ENCODE peak calls at places on chromosomes 1 and 21, in four cellular contexts. G is H1, Z is Peyer's patch, H is neuronal stem cell. T is an unnamed sample.

GRCh38 chr1:201223852-201224670 is 33.4 kb downstream of the IGFN1 start:
- DNase-seq in G (peak; percentile 28), Z (peak; percentile 11), H (no peak), T (no peak)

GRCh38 chr1:212628813-212629415 is 20.4 kb downstream of the ATF3 start:
- DNase-seq in G (no peak), Z (no peak), H (no peak), T (no peak)

GRCh38 chr1:33211972-33212371 is 30.1 kb upstream of the TRIM62 start:
- DNase-seq in G (no peak), Z (no peak), H (no peak), T (no peak)

GRCh38 chr1:38403667-38404066 is 357.1 kb upstream of the POU3F1 start:
- DNase-seq in G (peak; percentile 62), Z (no peak), H (no peak), T (no peak)

GRCh38 chr1:116434849-116435248 is 61.8 kb downstream of the ATP1A1 start:
- DNase-seq in G (no peak), Z (no peak), H (no peak), T (no peak)

GRCh38 chr1:22074803-22075202 is 22.3 kb downstream of the CDC42 start:
- DNase-seq in G (no peak), Z (no peak), H (no peak), T (no peak)

GRCh38 chr21:45285266-45285931 is 2.3 kb downstream of the POFUT2 start:
- DNase-seq in G (no peak), Z (no peak), H (no peak), T (no peak)

GRCh38 chr1:163565171-163565570 is 243.4 kb downstream of the NUF2 start:
- DNase-seq in G (no peak), Z (no peak), H (no peak), T (no peak)

GRCh38 chr1:205630241-205630640 is 1.6 kb downstream of the ELK4 start:
- DNase-seq in G (no peak), Z (no peak), H (no peak), T (no peak)

GRCh38 chr21:14762734-14763694 is 216.9 kb upstream of the SAMSN1 start:
- DNase-seq in G (no peak), Z (no peak), H (no peak), T (no peak)

GRCh38 chr1:210259496-210259895 is 26.9 kb downstream of the SERTAD4 start:
- DNase-seq in G (no peak), Z (no peak), H (no peak), T (no peak)

GRCh38 chr1:31587720-31588423 is 11.6 kb downstream of the TINAGL1 start:
- DNase-seq in G (peak; percentile 91), Z (peak; percentile 86), H (peak; percentile 46), T (peak; percentile 11)

GRCh38 chr1:217393901-217394300 is 237.0 kb downstream of the GPATCH2 start:
- DNase-seq in G (no peak), Z (no peak), H (peak; percentile 18), T (no peak)

GRCh38 chr1:165442653-165443052 is 2.3 kb downstream of the RXRG start:
- DNase-seq in G (no peak), Z (no peak), H (no peak), T (no peak)

GRCh38 chr21:45532826-45533730 is 9.2 kb downstream of the SLC19A1 start:
- DNase-seq in G (peak; percentile 38), Z (peak; percentile 89), H (no peak), T (no peak)

GRCh38 chr1:30877205-30877912 is 31.2 kb downstream of the SDC3 start:
- DNase-seq in G (no peak), Z (peak; percentile 77), H (no peak), T (no peak)

GRCh38 chr1:214615111-214615510 is 12.1 kb downstream of the CENPF start:
- DNase-seq in G (no peak), Z (no peak), H (no peak), T (no peak)

GRCh38 chr1:164858233-164858632 is 299.2 kb downstream of the PBX1 start:
- DNase-seq in G (no peak), Z (no peak), H (no peak), T (no peak)

GRCh38 chr1:70043806-70044205 is 161.6 kb downstream of the LRRC40 start:
- DNase-seq in G (no peak), Z (no peak), H (no peak), T (no peak)

GRCh38 chr21:25518491-25518911 is 88.8 kb downstream of the MRPL39 start:
- DNase-seq in G (peak; percentile 52), Z (no peak), H (no peak), T (no peak)

GRCh38 chr21:31543191-31543590 is 116.3 kb upstream of the SOD1 start:
- DNase-seq in G (no peak), Z (no peak), H (no peak), T (no peak)

GRCh38 chr1:117473063-117473462 is 105.8 kb downstream of the MAN1A2 start:
- DNase-seq in G (no peak), Z (no peak), H (no peak), T (no peak)

GRCh38 chr1:117708323-117709288 is 102.8 kb downstream of the TENT5C start:
- DNase-seq in G (peak; percentile 62), Z (no peak), H (no peak), T (no peak)

GRCh38 chr1:160868141-160868540 is 5.5 kb upstream of the CD244 start:
- DNase-seq in G (no peak), Z (no peak), H (no peak), T (no peak)

GRCh38 chr1:216722841-216723240 is 388 bp downstream of the ESRRG start:
- DNase-seq in G (no peak), Z (no peak), H (peak; percentile 18), T (no peak)

GRCh38 chr1:240100351-240100750 is 8.7 kb downstream of the FMN2 start:
- DNase-seq in G (no peak), Z (no peak), H (no peak), T (no peak)

GRCh38 chr1:233114159-233114558 is 163.7 kb downstream of the NTPCR start:
- DNase-seq in G (no peak), Z (no peak), H (no peak), T (no peak)

GRCh38 chr1:206422525-206422924 is 47.8 kb upstream of the IKBKE start:
- DNase-seq in G (no peak), Z (no peak), H (no peak), T (no peak)

GRCh38 chr1:244316407-244316806 is 135.3 kb downstream of the ADSS2 start:
- DNase-seq in G (no peak), Z (no peak), H (no peak), T (no peak)

GRCh38 chr1:220113136-220113695 is 19.3 kb downstream of the IARS2 start:
- DNase-seq in G (no peak), Z (peak; percentile 60), H (no peak), T (peak; percentile 17)

GRCh38 chr1:14939527-14940284 is 213.8 kb upstream of the TMEM51 start:
- DNase-seq in G (no peak), Z (no peak), H (no peak), T (no peak)

GRCh38 chr1:56202186-56202585 is 377.2 kb downstream of the PLPP3 start:
- DNase-seq in G (no peak), Z (no peak), H (no peak), T (no peak)

GRCh38 chr1:186059311-186059710 is 315.7 kb downstream of the TPR start:
- DNase-seq in G (no peak), Z (no peak), H (no peak), T (no peak)

GRCh38 chr1:16450863-16451481 is 10.4 kb downstream of the NECAP2 start:
- DNase-seq in G (no peak), Z (no peak), H (no peak), T (no peak)

GRCh38 chr1:8625981-8626898 is 191.2 kb downstream of the RERE start:
- DNase-seq in G (no peak), Z (no peak), H (no peak), T (no peak)

GRCh38 chr1:29577512-29577911 is 341.2 kb downstream of the PTPRU start:
- DNase-seq in G (no peak), Z (no peak), H (no peak), T (no peak)

GRCh38 chr1:227731696-227732585 is 3.2 kb downstream of the JMJD4 start:
- DNase-seq in G (no peak), Z (no peak), H (no peak), T (no peak)

GRCh38 chr1:164576311-164577271 is 17.6 kb downstream of the PBX1 start:
- DNase-seq in G (peak; percentile 68), Z (no peak), H (no peak), T (no peak)

GRCh38 chr1:25700124-25700523 is 83.5 kb downstream of the MAN1C1 start:
- DNase-seq in G (no peak), Z (no peak), H (no peak), T (no peak)

DNA sequence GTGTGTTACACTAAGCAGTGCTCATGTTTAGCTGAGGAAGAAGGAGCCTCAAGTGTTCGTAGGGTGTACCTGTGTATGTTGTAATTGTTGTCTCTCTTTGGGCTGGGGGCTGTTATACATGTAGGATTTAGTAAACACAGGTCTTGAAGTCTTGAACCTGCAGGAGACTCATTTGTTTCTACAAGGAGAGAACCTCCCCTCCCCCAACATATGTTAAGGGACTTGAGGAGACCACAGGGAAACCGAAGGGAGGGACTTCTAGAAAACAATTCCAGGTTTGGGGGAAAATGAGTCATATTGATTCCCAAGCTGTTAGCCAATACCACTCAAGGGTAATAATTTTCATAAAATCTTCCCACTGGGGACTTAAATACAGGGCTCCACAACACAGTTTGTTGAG is 25.0 kb upstream of the AGBL4 start:
- DNase-seq in G (no peak), Z (no peak), H (no peak), T (no peak)
- H3K4me3 ChIP-seq in G (peak overlapping the region; percentile 37), Z (no peak overlapping the region), H (no peak overlapping the region), T (no peak overlapping the region)

DNA sequence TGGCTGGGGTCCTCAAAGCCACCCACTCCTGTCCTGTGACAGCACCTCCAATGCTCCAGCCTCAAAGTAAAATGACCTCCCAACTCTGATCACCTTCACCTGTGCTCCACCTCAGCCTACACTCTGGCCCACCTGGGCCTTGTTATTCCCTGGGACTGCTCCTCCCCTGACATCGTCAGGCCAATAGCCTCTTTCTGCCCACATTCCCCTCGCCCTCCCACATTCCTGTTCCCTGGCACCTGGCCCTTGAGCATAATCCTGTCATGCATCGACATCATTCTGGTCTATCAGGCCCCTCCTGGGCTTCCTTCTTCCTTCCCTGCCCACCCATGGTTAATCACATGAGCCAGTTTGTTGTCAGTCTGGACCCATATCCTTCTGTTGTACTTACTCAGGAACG is 13.2 kb upstream of the BCAR3 start:
- DNase-seq in G (no peak), Z (no peak), H (no peak), T (no peak)
- H3K4me1 ChIP-seq in G (no peaks in the 10 kb centered on the region), Z (peaks cover 18% of the 10 kb centered on the region), H (peaks cover 7% of the 10 kb centered on the region), T (no peaks in the 10 kb centered on the region)

DNA sequence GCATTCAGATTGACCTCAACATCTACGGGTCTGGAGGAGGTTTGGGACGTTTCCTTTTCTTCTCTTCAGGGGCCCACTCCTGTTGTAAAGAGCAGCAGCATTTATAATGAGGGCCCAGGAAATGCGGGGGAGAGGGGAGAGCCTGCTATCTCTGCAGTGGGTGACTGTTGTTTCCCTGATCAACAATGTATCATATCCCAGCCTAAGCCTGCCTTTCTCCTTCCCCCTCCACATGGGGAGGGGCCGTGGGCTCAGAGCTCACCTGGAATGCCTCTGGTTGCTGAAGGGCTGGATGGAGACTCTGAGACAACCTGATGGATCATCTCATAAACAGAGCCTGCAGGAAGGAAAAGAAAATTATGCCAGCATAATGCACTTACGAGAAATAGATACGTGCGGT is 36.0 kb upstream of the HAO2 start:
- DNase-seq in G (no peak), Z (no peak), H (no peak), T (no peak)
- H3K27ac ChIP-seq in G (peak overlapping the region; percentile 1), Z (no peak overlapping the region), H (no peak overlapping the region), T (no peak overlapping the region)

DNA sequence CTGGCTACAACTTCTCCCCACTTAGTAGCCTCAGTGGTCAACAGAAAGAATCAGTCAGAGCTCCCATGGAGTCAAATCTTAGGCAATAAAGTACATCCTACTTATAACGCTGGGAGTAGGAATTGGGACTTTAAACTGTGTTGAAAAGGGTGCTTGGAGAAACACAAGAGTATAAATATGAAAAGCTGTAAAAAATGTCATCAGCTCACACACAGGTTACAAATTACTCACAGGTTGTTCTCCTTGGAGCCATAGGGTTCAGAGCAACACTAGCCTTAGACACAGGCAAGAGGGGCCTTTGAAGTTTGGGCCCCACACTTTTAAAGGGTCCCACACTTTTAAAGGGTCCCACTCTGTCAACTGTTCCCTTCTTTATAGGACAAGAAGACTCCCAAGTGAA is 67.4 kb downstream of the WLS start:
- DNase-seq in G (no peak), Z (no peak), H (no peak), T (no peak)
- H3K4me3 ChIP-seq in G (no peak overlapping the region), Z (no peak overlapping the region), H (no peak overlapping the region), T (no peak overlapping the region)

T was measured in CD8-positive, alpha-beta T cell.